ENCODE peak calls at places on chromosomes 2 and 18, in five cellular contexts. G is stimulated activated CD8-positive, alpha-beta memory T cell treated with anti-CD3 and anti-CD28 coated beads, Interleukin-12 subunit alpha, Interleukin-12 subunit beta, amount 100 ng/mL, for 1 hour; F is neural progenitor cell; J is HuH-7; T is NCI-H2171 treated with DMSO at 0.1 percent for 48 hours. W is an unnamed sample.

GRCh38 chr2:47309952-47310800 is 92.8 kb upstream of the MSH2 start:
- DNase-seq in T (peak; percentile 39), J (peak; percentile 48), G (no peak), F (peak; percentile 45), W (peak; percentile 97)

GRCh38 chr2:220188031-220188430 is 560.6 kb downstream of the SLC4A3 start:
- DNase-seq in G (no peak), J (no peak), F (no peak), T (no peak), W (no peak)

GRCh38 chr2:215737496-215737895 is 275.9 kb downstream of the MREG start:
- DNase-seq in T (no peak), J (no peak), G (no peak), F (no peak), W (no peak)

GRCh38 chr2:9473308-9473984 is 905 bp upstream of the IAH1 start:
- DNase-seq in J (peak; percentile 61), G (no peak), F (peak; percentile 31), T (peak; percentile 41), W (no peak)

GRCh38 chr2:48483916-48484315 is 46.0 kb upstream of the STON1 start:
- DNase-seq in J (no peak), T (no peak), F (no peak), G (no peak), W (no peak)

GRCh38 chr2:6973895-6974545 is 56.8 kb downstream of the RNF144A start:
- DNase-seq in G (no peak), F (no peak), J (no peak), T (no peak), W (no peak)

GRCh38 chr2:40716879-40717278 is 265.0 kb upstream of the SLC8A1 start:
- DNase-seq in J (no peak), G (no peak), F (no peak), T (no peak), W (no peak)

GRCh38 chr18:11268691-11269686 is 119.6 kb upstream of the PIEZO2 start:
- DNase-seq in F (peak; percentile 20), T (no peak), J (no peak), G (no peak), W (no peak)

GRCh38 chr2:9207641-9208301 is 1.2 kb downstream of the ASAP2 start:
- DNase-seq in J (no peak), G (no peak), T (peak; percentile 83), F (peak; percentile 27), W (peak; percentile 53)

GRCh38 chr2:79210274-79210917 is 50.8 kb upstream of the REG3A start:
- DNase-seq in T (no peak), G (no peak), J (no peak), F (no peak), W (no peak)

W was measured in Caco-2.